ENCODE peak calls at places on chromosomes 1 and 21, in ten cellular contexts. L, W, B, X, R, K, C, S, A and P are unnamed samples.

GRCh38 chr1:111648826-111649225 is 29.2 kb downstream of the RAP1A start:
- DNase-seq in L (no peak), W (no peak), B (no peak), X (no peak), R (no peak), K (no peak), C (no peak), S (no peak), A (no peak), P (no peak)

GRCh38 chr1:209490013-209490412 is 93.5 kb upstream of the CAMK1G start:
- DNase-seq in L (peak), W (no peak), B (no peak), X (no peak), R (no peak), K (no peak), C (no peak), S (no peak), A (no peak), P (no peak)

GRCh38 chr1:24386241-24386640 is 27.3 kb downstream of the STPG1 start:
- DNase-seq in L (no peak), W (no peak), B (no peak), X (no peak), R (no peak), K (peak), C (no peak), S (no peak), A (no peak), P (no peak)

GRCh38 chr1:61502011-61502410 is 222.9 kb downstream of the TM2D1 start:
- DNase-seq in L (no peak), W (no peak), B (no peak), X (no peak), R (no peak), K (peak), C (no peak), S (no peak), A (no peak), P (no peak)

GRCh38 chr1:8239039-8239305 is 78.9 kb upstream of the SLC45A1 start:
- DNase-seq in L (no peak), W (peak), B (peak), X (no peak), R (no peak), K (no peak), C (peak), S (peak), A (no peak), P (no peak)

GRCh38 chr1:24724345-24725208 is 20.7 kb upstream of the CLIC4 start:
- DNase-seq in L (peak), W (no peak), B (no peak), X (no peak), R (no peak), K (no peak), C (no peak), S (no peak), A (no peak), P (no peak)

GRCh38 chr1:160354388-160354985 is 11.3 kb downstream of the NCSTN start:
- DNase-seq in L (peak), W (no peak), B (no peak), X (no peak), R (no peak), K (no peak), C (no peak), S (no peak), A (peak), P (no peak)

GRCh38 chr1:55197106-55197505 is 18.1 kb downstream of the USP24 start:
- DNase-seq in L (no peak), W (no peak), B (no peak), X (no peak), R (no peak), K (no peak), C (no peak), S (no peak), A (no peak), P (no peak)

GRCh38 chr1:107058245-107059032 is 2.0 kb downstream of the PRMT6 start:
- DNase-seq in L (no peak), W (no peak), B (no peak), X (no peak), R (no peak), K (no peak), C (no peak), S (peak), A (no peak), P (no peak)

GRCh38 chr1:41118645-41119044 is 97.1 kb upstream of the SLFNL1 start:
- DNase-seq in L (no peak), W (no peak), B (no peak), X (no peak), R (no peak), K (no peak), C (no peak), S (no peak), A (no peak), P (no peak)

GRCh38 chr1:39525366-39526165 is 34.1 kb downstream of the BMP8A start:
- DNase-seq in L (no peak), W (no peak), B (no peak), X (no peak), R (no peak), K (no peak), C (peak), S (peak), A (no peak), P (no peak)

GRCh38 chr1:221408117-221408516 is 333.8 kb downstream of the DUSP10 start:
- DNase-seq in L (no peak), W (no peak), B (no peak), X (no peak), R (no peak), K (no peak), C (no peak), S (no peak), A (no peak), P (no peak)

GRCh38 chr1:57831624-57832023 is 407.8 kb upstream of the DAB1 start:
- DNase-seq in L (no peak), W (no peak), B (no peak), X (no peak), R (no peak), K (no peak), C (no peak), S (no peak), A (no peak), P (no peak)

GRCh38 chr1:2446394-2446793 is 29.7 kb upstream of the PLCH2 start:
- DNase-seq in L (peak), W (no peak), B (no peak), X (no peak), R (no peak), K (no peak), C (no peak), S (no peak), A (no peak), P (no peak)

GRCh38 chr1:37096523-37096922 is 62.2 kb upstream of the GRIK3 start:
- DNase-seq in L (peak), W (no peak), B (no peak), X (peak), R (no peak), K (no peak), C (no peak), S (peak), A (no peak), P (no peak)

GRCh38 chr21:42454221-42454570 is 41.8 kb downstream of the RSPH1 start:
- DNase-seq in L (no peak), W (no peak), B (no peak), X (no peak), R (no peak), K (no peak), C (no peak), S (no peak), A (no peak), P (no peak)

GRCh38 chr1:162660598-162660997 is 28.3 kb downstream of the DDR2 start:
- DNase-seq in L (no peak), W (no peak), B (no peak), X (no peak), R (no peak), K (no peak), C (no peak), S (no peak), A (no peak), P (no peak)

GRCh38 chr1:162656266-162656665 is 24.0 kb downstream of the DDR2 start:
- DNase-seq in L (no peak), W (no peak), B (no peak), X (no peak), R (no peak), K (no peak), C (no peak), S (no peak), A (no peak), P (no peak)

GRCh38 chr1:162649606-162650005 is 17.3 kb downstream of the DDR2 start:
- DNase-seq in L (peak), W (no peak), B (no peak), X (no peak), R (no peak), K (no peak), C (no peak), S (no peak), A (no peak), P (no peak)

DNA sequence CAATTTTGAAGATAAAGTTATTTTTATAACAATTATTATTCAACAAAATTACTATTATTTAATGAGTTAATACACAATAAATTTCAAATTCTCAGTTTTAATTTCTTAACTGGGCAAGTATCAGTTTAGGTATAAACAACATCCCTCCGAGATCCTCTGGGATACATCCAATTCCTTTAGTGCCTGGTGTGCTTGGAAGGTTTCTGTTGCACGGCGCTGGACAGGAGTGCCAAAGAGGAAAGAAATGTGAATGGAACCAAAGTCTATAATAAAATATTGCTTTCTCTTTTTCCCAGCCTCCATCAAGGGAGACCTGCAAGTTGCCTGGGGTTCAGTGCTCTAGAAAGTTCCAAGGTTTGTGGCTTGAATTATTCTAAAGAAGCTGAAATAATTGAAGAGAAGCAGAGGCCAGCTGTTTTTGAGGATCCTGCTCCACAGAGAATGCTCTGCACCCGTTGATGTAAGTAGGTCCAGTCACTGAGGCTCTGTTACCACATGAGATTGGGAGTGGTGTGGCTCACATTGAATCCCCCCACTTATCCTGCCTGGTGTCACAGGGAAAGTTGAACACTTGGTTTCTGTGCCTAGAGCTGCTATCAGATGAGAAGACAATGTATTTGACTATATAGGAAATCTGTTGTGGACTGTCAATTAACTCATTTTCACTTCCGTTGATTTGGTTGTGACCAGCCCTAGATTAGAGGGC is 22.8 kb downstream of the DDR2 start:
- DNase-seq in L (no peak), W (no peak), B (no peak), X (no peak), R (no peak), K (peak), C (no peak), S (no peak), A (no peak), P (no peak)
- H3K27ac ChIP-seq in L (no peak), W (no peak), B (no peak), X (no peak), R (no peak), K (peak), C (no peak), S (no peak), A (no peak), P (no peak)

GRCh38 chr1:146046664-146047063 is 25.1 kb upstream of the HJV start:
- DNase-seq in L (no peak), W (no peak), B (no peak), X (no peak), R (no peak), K (no peak), C (no peak), S (no peak), A (no peak), P (no peak)

GRCh38 chr1:146049436-146049835 is 27.9 kb upstream of the HJV start:
- DNase-seq in L (no peak), W (peak), B (no peak), X (no peak), R (no peak), K (peak), C (no peak), S (no peak), A (no peak), P (no peak)

DNA sequence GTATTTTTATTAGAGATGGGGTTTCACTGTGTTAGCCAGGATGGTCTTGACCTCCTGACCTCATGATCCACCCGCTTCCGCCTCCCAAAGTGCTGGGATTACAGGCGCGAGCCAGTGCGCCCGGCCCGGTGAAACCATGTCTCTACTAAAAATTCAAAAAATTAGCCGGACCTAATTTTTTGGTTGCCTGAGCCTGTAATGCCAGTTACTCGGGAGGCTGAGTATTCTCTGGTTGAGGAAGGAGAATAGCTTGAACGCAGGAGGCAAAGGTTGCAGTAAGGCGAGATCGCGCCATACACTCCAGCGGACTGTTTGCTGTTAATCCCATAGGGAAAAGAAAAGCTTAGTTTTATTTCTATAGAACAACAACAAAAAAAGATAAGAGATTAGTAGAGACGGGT is 29.9 kb upstream of the HJV start:
- DNase-seq in L (peak), W (no peak), B (no peak), X (no peak), R (no peak), K (peak), C (no peak), S (no peak), A (no peak), P (no peak)
- H3K4me3 ChIP-seq in L (peak), W (peak), B (peak), X (no peak), R (peak), K (peak), C (peak), S (no peak), A (peak), P (peak)

GRCh38 chr1:65527672-65528071 is 107.2 kb downstream of the LEPR start:
- DNase-seq in L (peak), W (no peak), B (no peak), X (no peak), R (no peak), K (no peak), C (no peak), S (no peak), A (no peak), P (no peak)

GRCh38 chr1:65524931-65525296 is 104.4 kb downstream of the LEPR start:
- DNase-seq in L (peak), W (no peak), B (no peak), X (no peak), R (no peak), K (no peak), C (no peak), S (no peak), A (no peak), P (no peak)

GRCh38 chr1:65527211-65527610 is 106.7 kb downstream of the LEPR start:
- DNase-seq in L (no peak), W (no peak), B (no peak), X (no peak), R (no peak), K (no peak), C (no peak), S (no peak), A (no peak), P (no peak)

GRCh38 chr1:65525297-65526048 is 105.0 kb downstream of the LEPR start:
- DNase-seq in L (peak), W (peak), B (peak), X (no peak), R (peak), K (no peak), C (no peak), S (no peak), A (no peak), P (no peak)

DNA sequence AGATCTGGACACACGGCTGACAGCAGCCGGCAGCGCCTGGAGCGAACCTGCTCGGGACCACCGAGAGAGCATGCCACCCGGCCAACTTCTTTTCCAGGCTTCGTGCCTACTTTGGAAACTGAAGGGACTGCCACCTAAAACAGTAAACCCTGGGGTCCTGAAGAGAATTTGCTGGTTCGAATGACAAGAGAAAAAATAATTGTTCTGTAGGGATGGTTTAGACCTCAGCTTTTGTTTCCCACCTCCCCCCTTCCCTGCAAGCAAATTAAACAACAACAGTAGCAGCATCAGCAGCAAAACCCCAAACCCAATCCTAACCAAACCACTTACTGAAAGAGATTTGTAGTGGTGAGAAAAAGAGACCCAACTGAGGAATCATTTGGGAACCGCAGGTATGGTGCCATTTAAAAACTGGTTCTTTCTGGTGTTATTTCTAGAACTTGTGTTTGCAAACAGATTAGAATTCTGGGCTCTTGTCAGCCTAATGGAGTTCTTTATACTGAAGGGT is 105.6 kb downstream of the LEPR start:
- DNase-seq in L (no peak), W (no peak), B (no peak), X (no peak), R (no peak), K (no peak), C (no peak), S (no peak), A (no peak), P (no peak)
- H3K27ac ChIP-seq in L (no peak), W (no peak), B (peak), X (no peak), R (no peak), K (peak), C (peak), S (no peak), A (no peak), P (no peak)

GRCh38 chr1:180235077-180235501 is 5.0 kb downstream of the LHX4 start:
- DNase-seq in L (peak), W (no peak), B (no peak), X (no peak), R (no peak), K (no peak), C (peak), S (peak), A (no peak), P (no peak)
- H3K4me3 ChIP-seq in L (peak), W (peak), B (no peak), X (peak), R (no peak), K (peak), C (no peak), S (no peak), A (no peak), P (no peak)

GRCh38 chr1:94677087-94677486 is 135.5 kb upstream of the F3 start:
- DNase-seq in L (no peak), W (no peak), B (no peak), X (no peak), R (no peak), K (no peak), C (no peak), S (no peak), A (no peak), P (no peak)
- H3K27ac ChIP-seq in L (no peak), W (no peak), B (no peak), X (no peak), R (no peak), K (no peak), C (no peak), S (no peak), A (no peak), P (no peak)